ENCODE peak calls at places on chromosome 6, in five cellular contexts. N is transverse colon, M is HepG2, J is endothelial cell of umbilical vein, L is spleen. D is an unnamed sample. For H3K4me1, the result is how much of the 10 kb centered on the place peaks cover.

GRCh38 chr6:64249129-64249528 is 613.5 kb downstream of the PHF3 start:
- DNase-seq in N (no peak), M (peak), J (no peak), L (no peak), D (no peak)

GRCh38 chr6:7314414-7314813 is 1.4 kb upstream of the SSR1 start:
- DNase-seq in N (no peak), M (no peak), J (no peak), L (no peak), D (no peak)

GRCh38 chr6:50007821-50008220 is 14.0 kb downstream of the DEFB110 start:
- DNase-seq in N (no peak), M (no peak), J (no peak), L (no peak), D (no peak)

GRCh38 chr6:37212268-37212667 is 42.3 kb downstream of the PIM1 start:
- DNase-seq in N (no peak), M (no peak), J (no peak), L (no peak), D (no peak)

GRCh38 chr6:141624301-141624700 is 508.4 kb upstream of the GJE1 start:
- DNase-seq in N (no peak), M (no peak), J (no peak), L (no peak), D (no peak)

GRCh38 chr6:134722996-134723871 is 226.7 kb downstream of the ALDH8A1 start:
- DNase-seq in N (no peak), M (no peak), J (peak), L (no peak), D (no peak)

GRCh38 chr6:1001655-1002349 is 308.9 kb upstream of the EXOC2 start:
- DNase-seq in N (no peak), M (no peak), J (no peak), L (no peak), D (no peak)

GRCh38 chr6:129601323-129601722 is 108.7 kb downstream of the ARHGAP18 start:
- DNase-seq in N (no peak), M (no peak), J (no peak), L (no peak), D (no peak)

GRCh38 chr6:53761036-53761435 is 33.8 kb upstream of the LRRC1 start:
- DNase-seq in N (no peak), M (no peak), J (no peak), L (no peak), D (no peak)

GRCh38 chr6:15410126-15410391 is 164.2 kb downstream of the JARID2 start:
- DNase-seq in N (no peak), M (no peak), J (no peak), L (no peak), D (no peak)

GRCh38 chr6:135637701-135638100 is 140.2 kb upstream of the AHI1 start:
- DNase-seq in N (no peak), M (no peak), J (no peak), L (no peak), D (no peak)

GRCh38 chr6:25511386-25511785 is 140.6 kb upstream of the SCGN start:
- DNase-seq in N (no peak), M (no peak), J (no peak), L (no peak), D (no peak)

GRCh38 chr6:95846652-95847051 is 169.1 kb upstream of the FUT9 start:
- DNase-seq in N (no peak), M (no peak), J (no peak), L (no peak), D (no peak)

GRCh38 chr6:73511796-73512195 is 9.0 kb downstream of the EEF1A1 start:
- DNase-seq in N (no peak), M (no peak), J (peak), L (no peak), D (no peak)

GRCh38 chr6:73516712-73517489 is 3.9 kb downstream of the EEF1A1 start:
- DNase-seq in N (no peak), M (no peak), J (peak), L (no peak), D (no peak)

GRCh38 chr6:73515204-73516101 is 5.4 kb downstream of the EEF1A1 start:
- DNase-seq in N (peak), M (peak), J (peak), L (no peak), D (peak)

GRCh38 chr6:73513496-73513854 is 7.4 kb downstream of the EEF1A1 start:
- DNase-seq in N (no peak), M (no peak), J (peak), L (no peak), D (no peak)

GRCh38 chr6:73514746-73515110 is 6.1 kb downstream of the EEF1A1 start:
- DNase-seq in N (no peak), M (no peak), J (peak), L (no peak), D (no peak)
- TF ChIP-seq POLR2A in N (no peak), M (peak), J (no peak), L (no peak), D (no peak)

GRCh38 chr6:44255848-44256247 is 1.5 kb downstream of the SLC35B2 start:
- DNase-seq in N (no peak), M (no peak), J (no peak), L (no peak), D (no peak)
- H3K4me1 ChIP-seq in N (under half), M (half or more), J (under half), L (under half), D (under half)

GRCh38 chr6:22878706-22879105 is 309.3 kb downstream of the HDGFL1 start:
- DNase-seq in N (no peak), M (no peak), J (no peak), L (no peak), D (no peak)

GRCh38 chr6:22882581-22882980 is 313.2 kb downstream of the HDGFL1 start:
- DNase-seq in N (no peak), M (no peak), J (no peak), L (no peak), D (no peak)

GRCh38 chr6:22883061-22883717 is 313.8 kb downstream of the HDGFL1 start:
- DNase-seq in N (no peak), M (no peak), J (peak), L (no peak), D (no peak)

GRCh38 chr6:22877946-22878705 is 308.8 kb downstream of the HDGFL1 start:
- DNase-seq in N (no peak), M (no peak), J (no peak), L (no peak), D (no peak)

GRCh38 chr6:22880686-22881433 is 311.5 kb downstream of the HDGFL1 start:
- DNase-seq in N (no peak), M (peak), J (peak), L (no peak), D (no peak)
- TF ChIP-seq POLR2A in N (no peak), M (no peak), J (no peak), L (no peak), D (no peak)

GRCh38 chr6:133396225-133396624 is 155.1 kb downstream of the EYA4 start:
- DNase-seq in N (no peak), M (no peak), J (no peak), L (no peak), D (no peak)
- H3K4me1 ChIP-seq in N (under half), M (under half), J (under half), L (under half), D (under half)

GRCh38 chr6:32970413-32971244 is 2.2 kb downstream of the BRD2 start:
- DNase-seq in N (peak), M (peak), J (peak), L (peak), D (peak)
- TF ChIP-seq POLR2A in N (peak), M (peak), J (no peak), L (no peak), D (no peak)

DNA sequence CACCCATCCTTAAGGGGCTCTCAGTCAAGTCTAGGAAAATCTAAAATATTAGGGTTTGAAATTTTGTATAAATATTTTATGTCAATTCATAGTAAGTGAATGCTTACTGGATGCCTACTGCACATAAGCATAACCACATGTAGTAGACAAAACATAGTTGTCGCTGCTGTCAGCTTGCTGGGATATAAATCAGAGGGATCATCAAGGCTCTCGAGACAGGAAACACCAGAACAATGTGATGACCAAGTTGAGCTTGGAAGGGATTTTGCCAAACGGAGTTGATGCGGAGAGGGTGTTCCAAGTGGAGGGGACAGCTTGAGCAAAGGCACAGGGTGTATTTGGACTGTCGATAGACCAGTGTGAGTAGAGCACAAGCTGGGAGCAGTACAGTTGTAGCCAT is 105.8 kb upstream of the SUPT3H start:
- DNase-seq in N (no peak), M (no peak), J (no peak), L (no peak), D (no peak)
- H3K4me1 ChIP-seq in N (under half), M (under half), J (under half), L (under half), D (under half)

GRCh38 chr6:87342829-87343228 is 1.8 kb upstream of the C6orf163 start:
- DNase-seq in N (no peak), M (peak), J (no peak), L (no peak), D (no peak)
- TF ChIP-seq POLR2A in N (no peak), M (no peak), J (no peak), L (no peak), D (no peak)

D was measured in stomach.